ENCODE peak calls at places on chromosomes 1 and 21, in six cellular contexts. One of them, this sample, is unnamed.
A peak's percentile ranks its signal among the peaks of the same experiment; 100 is the strongest.

GRCh38 chr1:210260087-210260486 is 27.5 kb downstream of the SERTAD4 start:
- DNase-seq in EL: no peak
- DNase-seq in stimulated activated CD4-positive, alpha-beta T cell treated with anti-CD3 and anti-CD28 coated beads, Interleukin-15, amount 100 ng/mL, for 24 hours: no peak
- DNase-seq in fibroblast of mammary gland: peak; percentile 48
- DNase-seq in ovary: no peak
- DNase-seq in T-cell: no peak
- DNase-seq in this sample: no peak

GRCh38 chr1:202812176-202813026 is 1.6 kb downstream of the PCAT6 start:
- DNase-seq in EL: no peak
- DNase-seq in T-cell: no peak
- DNase-seq in ovary: no peak
- DNase-seq in stimulated activated CD4-positive, alpha-beta T cell treated with anti-CD3 and anti-CD28 coated beads, Interleukin-15, amount 100 ng/mL, for 24 hours: no peak
- DNase-seq in fibroblast of mammary gland: no peak
- DNase-seq in this sample: no peak

GRCh38 chr1:58901008-58901407 is 117.2 kb upstream of the JUN start:
- DNase-seq in fibroblast of mammary gland: no peak
- DNase-seq in ovary: no peak
- DNase-seq in EL: no peak
- DNase-seq in stimulated activated CD4-positive, alpha-beta T cell treated with anti-CD3 and anti-CD28 coated beads, Interleukin-15, amount 100 ng/mL, for 24 hours: no peak
- DNase-seq in T-cell: no peak
- DNase-seq in this sample: no peak

GRCh38 chr1:167273027-167273800 is 52.5 kb downstream of the POU2F1 start:
- DNase-seq in EL: peak; percentile 51
- DNase-seq in T-cell: no peak
- DNase-seq in ovary: no peak
- DNase-seq in fibroblast of mammary gland: peak; percentile 31
- DNase-seq in stimulated activated CD4-positive, alpha-beta T cell treated with anti-CD3 and anti-CD28 coated beads, Interleukin-15, amount 100 ng/mL, for 24 hours: no peak
- DNase-seq in this sample: no peak

GRCh38 chr1:196317535-196318522 is 290.4 kb downstream of the KCNT2 start:
- DNase-seq in fibroblast of mammary gland: peak; percentile 51
- DNase-seq in stimulated activated CD4-positive, alpha-beta T cell treated with anti-CD3 and anti-CD28 coated beads, Interleukin-15, amount 100 ng/mL, for 24 hours: no peak
- DNase-seq in ovary: peak; percentile 35
- DNase-seq in EL: peak; percentile 45
- DNase-seq in T-cell: no peak
- DNase-seq in this sample: no peak

GRCh38 chr1:43716559-43717281 is 9.4 kb downstream of the ST3GAL3 start:
- DNase-seq in EL: no peak
- DNase-seq in ovary: no peak
- DNase-seq in T-cell: no peak
- DNase-seq in stimulated activated CD4-positive, alpha-beta T cell treated with anti-CD3 and anti-CD28 coated beads, Interleukin-15, amount 100 ng/mL, for 24 hours: no peak
- DNase-seq in fibroblast of mammary gland: peak; percentile 56
- DNase-seq in this sample: no peak

GRCh38 chr1:242890211-242890741 is 364.8 kb downstream of the CEP170 start:
- DNase-seq in ovary: no peak
- DNase-seq in stimulated activated CD4-positive, alpha-beta T cell treated with anti-CD3 and anti-CD28 coated beads, Interleukin-15, amount 100 ng/mL, for 24 hours: peak; percentile 9
- DNase-seq in T-cell: no peak
- DNase-seq in fibroblast of mammary gland: no peak
- DNase-seq in EL: peak; percentile 2
- DNase-seq in this sample: no peak

GRCh38 chr1:99754055-99754626 is 12.3 kb downstream of the FRRS1 start:
- DNase-seq in T-cell: no peak
- DNase-seq in ovary: no peak
- DNase-seq in fibroblast of mammary gland: no peak
- DNase-seq in EL: no peak
- DNase-seq in stimulated activated CD4-positive, alpha-beta T cell treated with anti-CD3 and anti-CD28 coated beads, Interleukin-15, amount 100 ng/mL, for 24 hours: no peak
- DNase-seq in this sample: no peak

GRCh38 chr21:16583567-16583966 is 853.8 kb downstream of the USP25 start:
- DNase-seq in EL: no peak
- DNase-seq in ovary: no peak
- DNase-seq in fibroblast of mammary gland: peak; percentile 46
- DNase-seq in T-cell: no peak
- DNase-seq in stimulated activated CD4-positive, alpha-beta T cell treated with anti-CD3 and anti-CD28 coated beads, Interleukin-15, amount 100 ng/mL, for 24 hours: no peak
- DNase-seq in this sample: no peak

GRCh38 chr1:205375816-205376545 is 19.3 kb upstream of the KLHDC8A start:
- DNase-seq in EL: peak; percentile 71
- DNase-seq in stimulated activated CD4-positive, alpha-beta T cell treated with anti-CD3 and anti-CD28 coated beads, Interleukin-15, amount 100 ng/mL, for 24 hours: no peak
- DNase-seq in ovary: peak; percentile 62
- DNase-seq in T-cell: no peak
- DNase-seq in fibroblast of mammary gland: peak; percentile 68
- DNase-seq in this sample: no peak

GRCh38 chr21:16517380-16517779 is 787.6 kb downstream of the USP25 start:
- DNase-seq in stimulated activated CD4-positive, alpha-beta T cell treated with anti-CD3 and anti-CD28 coated beads, Interleukin-15, amount 100 ng/mL, for 24 hours: no peak
- DNase-seq in ovary: no peak
- DNase-seq in fibroblast of mammary gland: no peak
- DNase-seq in EL: no peak
- DNase-seq in T-cell: no peak
- DNase-seq in this sample: no peak

GRCh38 chr1:19744886-19745285 is 54.8 kb downstream of the TMCO4 start:
- DNase-seq in stimulated activated CD4-positive, alpha-beta T cell treated with anti-CD3 and anti-CD28 coated beads, Interleukin-15, amount 100 ng/mL, for 24 hours: no peak
- DNase-seq in fibroblast of mammary gland: no peak
- DNase-seq in EL: no peak
- DNase-seq in ovary: no peak
- DNase-seq in T-cell: no peak
- DNase-seq in this sample: no peak

GRCh38 chr1:181318022-181318857 is 165.1 kb upstream of the CACNA1E start:
- DNase-seq in T-cell: no peak
- DNase-seq in fibroblast of mammary gland: no peak
- DNase-seq in EL: no peak
- DNase-seq in stimulated activated CD4-positive, alpha-beta T cell treated with anti-CD3 and anti-CD28 coated beads, Interleukin-15, amount 100 ng/mL, for 24 hours: peak; percentile 35
- DNase-seq in ovary: no peak
- DNase-seq in this sample: no peak

GRCh38 chr1:27070390-27071048 is 57.9 kb upstream of the TENT5B start:
- DNase-seq in ovary: no peak
- DNase-seq in fibroblast of mammary gland: no peak
- DNase-seq in T-cell: no peak
- DNase-seq in stimulated activated CD4-positive, alpha-beta T cell treated with anti-CD3 and anti-CD28 coated beads, Interleukin-15, amount 100 ng/mL, for 24 hours: no peak
- DNase-seq in EL: no peak
- DNase-seq in this sample: no peak

GRCh38 chr1:53294557-53294956 is 33.3 kb downstream of the LRP8 start:
- DNase-seq in T-cell: no peak
- DNase-seq in fibroblast of mammary gland: peak; percentile 69
- DNase-seq in ovary: no peak
- DNase-seq in EL: peak; percentile 67
- DNase-seq in stimulated activated CD4-positive, alpha-beta T cell treated with anti-CD3 and anti-CD28 coated beads, Interleukin-15, amount 100 ng/mL, for 24 hours: peak; percentile 72
- DNase-seq in this sample: no peak

GRCh38 chr1:3530931-3531818 is 76.7 kb downstream of the ARHGEF16 start:
- DNase-seq in ovary: peak; percentile 74
- DNase-seq in T-cell: peak; percentile 86
- DNase-seq in stimulated activated CD4-positive, alpha-beta T cell treated with anti-CD3 and anti-CD28 coated beads, Interleukin-15, amount 100 ng/mL, for 24 hours: peak; percentile 84
- DNase-seq in fibroblast of mammary gland: peak; percentile 8
- DNase-seq in EL: peak; percentile 88
- DNase-seq in this sample: peak; percentile 79

GRCh38 chr1:67716800-67717199 is 31.8 kb downstream of the GADD45A start:
- DNase-seq in EL: peak; percentile 53
- DNase-seq in fibroblast of mammary gland: peak; percentile 69
- DNase-seq in stimulated activated CD4-positive, alpha-beta T cell treated with anti-CD3 and anti-CD28 coated beads, Interleukin-15, amount 100 ng/mL, for 24 hours: no peak
- DNase-seq in ovary: no peak
- DNase-seq in T-cell: no peak
- DNase-seq in this sample: no peak

GRCh38 chr1:164456272-164456671 is 102.7 kb upstream of the PBX1 start:
- DNase-seq in ovary: no peak
- DNase-seq in fibroblast of mammary gland: no peak
- DNase-seq in EL: no peak
- DNase-seq in stimulated activated CD4-positive, alpha-beta T cell treated with anti-CD3 and anti-CD28 coated beads, Interleukin-15, amount 100 ng/mL, for 24 hours: no peak
- DNase-seq in T-cell: no peak
- DNase-seq in this sample: no peak

GRCh38 chr1:21891081-21891480 is 46.0 kb downstream of the HSPG2 start:
- DNase-seq in T-cell: no peak
- DNase-seq in stimulated activated CD4-positive, alpha-beta T cell treated with anti-CD3 and anti-CD28 coated beads, Interleukin-15, amount 100 ng/mL, for 24 hours: no peak
- DNase-seq in EL: no peak
- DNase-seq in fibroblast of mammary gland: no peak
- DNase-seq in ovary: no peak
- DNase-seq in this sample: no peak

GRCh38 chr1:57986432-57986831 is 560.1 kb downstream of the OMA1 start:
- DNase-seq in T-cell: no peak
- DNase-seq in ovary: no peak
- DNase-seq in fibroblast of mammary gland: no peak
- DNase-seq in stimulated activated CD4-positive, alpha-beta T cell treated with anti-CD3 and anti-CD28 coated beads, Interleukin-15, amount 100 ng/mL, for 24 hours: no peak
- DNase-seq in EL: no peak
- DNase-seq in this sample: no peak

GRCh38 chr1:47178020-47178419 is 11.8 kb downstream of the PDZK1IP1 start:
- DNase-seq in fibroblast of mammary gland: no peak
- DNase-seq in ovary: no peak
- DNase-seq in T-cell: no peak
- DNase-seq in stimulated activated CD4-positive, alpha-beta T cell treated with anti-CD3 and anti-CD28 coated beads, Interleukin-15, amount 100 ng/mL, for 24 hours: no peak
- DNase-seq in EL: no peak
- DNase-seq in this sample: no peak

GRCh38 chr1:91585982-91586381 is 85.3 kb downstream of the CDC7 start:
- DNase-seq in stimulated activated CD4-positive, alpha-beta T cell treated with anti-CD3 and anti-CD28 coated beads, Interleukin-15, amount 100 ng/mL, for 24 hours: no peak
- DNase-seq in EL: no peak
- DNase-seq in ovary: no peak
- DNase-seq in fibroblast of mammary gland: no peak
- DNase-seq in T-cell: no peak
- DNase-seq in this sample: no peak

GRCh38 chr1:29380532-29380931 is 144.2 kb downstream of the PTPRU start:
- DNase-seq in EL: peak; percentile 25
- DNase-seq in T-cell: no peak
- DNase-seq in fibroblast of mammary gland: peak; percentile 85
- DNase-seq in ovary: no peak
- DNase-seq in stimulated activated CD4-positive, alpha-beta T cell treated with anti-CD3 and anti-CD28 coated beads, Interleukin-15, amount 100 ng/mL, for 24 hours: no peak
- DNase-seq in this sample: no peak

GRCh38 chr21:37454869-37455503 is 88.4 kb downstream of the DYRK1A start:
- DNase-seq in stimulated activated CD4-positive, alpha-beta T cell treated with anti-CD3 and anti-CD28 coated beads, Interleukin-15, amount 100 ng/mL, for 24 hours: no peak
- DNase-seq in fibroblast of mammary gland: no peak
- DNase-seq in EL: no peak
- DNase-seq in ovary: no peak
- DNase-seq in T-cell: no peak
- DNase-seq in this sample: no peak

GRCh38 chr1:186531561-186532165 is 70.7 kb upstream of the PDC start:
- DNase-seq in T-cell: no peak
- DNase-seq in ovary: no peak
- DNase-seq in EL: peak; percentile 71
- DNase-seq in fibroblast of mammary gland: peak; percentile 55
- DNase-seq in stimulated activated CD4-positive, alpha-beta T cell treated with anti-CD3 and anti-CD28 coated beads, Interleukin-15, amount 100 ng/mL, for 24 hours: no peak
- DNase-seq in this sample: no peak

GRCh38 chr1:116909511-116910378 is at the start of gene PTGFRN:
- DNase-seq in EL: peak; percentile 65
- DNase-seq in fibroblast of mammary gland: peak; percentile 37
- DNase-seq in stimulated activated CD4-positive, alpha-beta T cell treated with anti-CD3 and anti-CD28 coated beads, Interleukin-15, amount 100 ng/mL, for 24 hours: peak; percentile 51
- DNase-seq in T-cell: peak; percentile 11
- DNase-seq in ovary: peak; percentile 82
- DNase-seq in this sample: peak; percentile 76

GRCh38 chr1:67290236-67290635 is 17.4 kb upstream of the IL12RB2 start:
- DNase-seq in T-cell: no peak
- DNase-seq in stimulated activated CD4-positive, alpha-beta T cell treated with anti-CD3 and anti-CD28 coated beads, Interleukin-15, amount 100 ng/mL, for 24 hours: no peak
- DNase-seq in EL: no peak
- DNase-seq in fibroblast of mammary gland: no peak
- DNase-seq in ovary: no peak
- DNase-seq in this sample: no peak

GRCh38 chr1:29450591-29450990 is 214.3 kb downstream of the PTPRU start:
- DNase-seq in EL: no peak
- DNase-seq in ovary: no peak
- DNase-seq in fibroblast of mammary gland: no peak
- DNase-seq in T-cell: no peak
- DNase-seq in stimulated activated CD4-positive, alpha-beta T cell treated with anti-CD3 and anti-CD28 coated beads, Interleukin-15, amount 100 ng/mL, for 24 hours: no peak
- DNase-seq in this sample: no peak

GRCh38 chr1:6460349-6461236 is 5.4 kb downstream of the TNFRSF25 start:
- DNase-seq in T-cell: peak; percentile 94
- DNase-seq in ovary: no peak
- DNase-seq in EL: no peak
- DNase-seq in fibroblast of mammary gland: no peak
- DNase-seq in stimulated activated CD4-positive, alpha-beta T cell treated with anti-CD3 and anti-CD28 coated beads, Interleukin-15, amount 100 ng/mL, for 24 hours: peak; percentile 87
- DNase-seq in this sample: no peak

GRCh38 chr1:204493145-204493881 is 1.3 kb downstream of the PIK3C2B start:
- DNase-seq in stimulated activated CD4-positive, alpha-beta T cell treated with anti-CD3 and anti-CD28 coated beads, Interleukin-15, amount 100 ng/mL, for 24 hours: peak; percentile 31
- DNase-seq in EL: peak; percentile 41
- DNase-seq in fibroblast of mammary gland: peak; percentile 66
- DNase-seq in T-cell: no peak
- DNase-seq in ovary: peak; percentile 57
- DNase-seq in this sample: peak; percentile 76

GRCh38 chr1:202085682-202086373 is 36.9 kb upstream of the GPR37L1 start:
- DNase-seq in EL: peak; percentile 28
- DNase-seq in T-cell: no peak
- DNase-seq in stimulated activated CD4-positive, alpha-beta T cell treated with anti-CD3 and anti-CD28 coated beads, Interleukin-15, amount 100 ng/mL, for 24 hours: no peak
- DNase-seq in fibroblast of mammary gland: peak; percentile 37
- DNase-seq in ovary: no peak
- DNase-seq in this sample: no peak

GRCh38 chr1:236143104-236143948 is 987 bp downstream of the GPR137B start:
- DNase-seq in EL: peak; percentile 61
- DNase-seq in T-cell: peak; percentile 12
- DNase-seq in fibroblast of mammary gland: peak; percentile 74
- DNase-seq in ovary: peak; percentile 37
- DNase-seq in stimulated activated CD4-positive, alpha-beta T cell treated with anti-CD3 and anti-CD28 coated beads, Interleukin-15, amount 100 ng/mL, for 24 hours: peak; percentile 58
- DNase-seq in this sample: no peak

GRCh38 chr1:160410412-160411005 is 10.1 kb downstream of the VANGL2 start:
- DNase-seq in stimulated activated CD4-positive, alpha-beta T cell treated with anti-CD3 and anti-CD28 coated beads, Interleukin-15, amount 100 ng/mL, for 24 hours: no peak
- DNase-seq in EL: no peak
- DNase-seq in ovary: no peak
- DNase-seq in T-cell: no peak
- DNase-seq in fibroblast of mammary gland: no peak
- DNase-seq in this sample: no peak

GRCh38 chr1:29344336-29344735 is 108.0 kb downstream of the PTPRU start:
- DNase-seq in ovary: no peak
- DNase-seq in T-cell: no peak
- DNase-seq in stimulated activated CD4-positive, alpha-beta T cell treated with anti-CD3 and anti-CD28 coated beads, Interleukin-15, amount 100 ng/mL, for 24 hours: no peak
- DNase-seq in EL: no peak
- DNase-seq in fibroblast of mammary gland: no peak
- DNase-seq in this sample: no peak

GRCh38 chr1:109197163-109198042 is 16.3 kb upstream of the SARS1 start:
- DNase-seq in fibroblast of mammary gland: peak; percentile 100
- DNase-seq in stimulated activated CD4-positive, alpha-beta T cell treated with anti-CD3 and anti-CD28 coated beads, Interleukin-15, amount 100 ng/mL, for 24 hours: peak; percentile 49
- DNase-seq in ovary: no peak
- DNase-seq in EL: peak; percentile 100
- DNase-seq in T-cell: no peak
- DNase-seq in this sample: no peak

GRCh38 chr1:155085504-155086181 is 7.0 kb downstream of the EFNA3 start:
- DNase-seq in ovary: peak; percentile 72
- DNase-seq in EL: peak; percentile 64
- DNase-seq in T-cell: peak; percentile 69
- DNase-seq in stimulated activated CD4-positive, alpha-beta T cell treated with anti-CD3 and anti-CD28 coated beads, Interleukin-15, amount 100 ng/mL, for 24 hours: peak; percentile 87
- DNase-seq in fibroblast of mammary gland: peak; percentile 47
- DNase-seq in this sample: no peak

GRCh38 chr1:245441699-245442098 is 286.9 kb downstream of the KIF26B start:
- DNase-seq in EL: no peak
- DNase-seq in ovary: no peak
- DNase-seq in stimulated activated CD4-positive, alpha-beta T cell treated with anti-CD3 and anti-CD28 coated beads, Interleukin-15, amount 100 ng/mL, for 24 hours: no peak
- DNase-seq in fibroblast of mammary gland: peak; percentile 44
- DNase-seq in T-cell: no peak
- DNase-seq in this sample: no peak

GRCh38 chr1:184972281-184973055 is 1.8 kb downstream of the NIBAN1 start:
- DNase-seq in fibroblast of mammary gland: peak; percentile 79
- DNase-seq in EL: peak; percentile 73
- DNase-seq in ovary: no peak
- DNase-seq in T-cell: no peak
- DNase-seq in stimulated activated CD4-positive, alpha-beta T cell treated with anti-CD3 and anti-CD28 coated beads, Interleukin-15, amount 100 ng/mL, for 24 hours: no peak
- DNase-seq in this sample: no peak